ENCODE peak calls at places on chromosomes 7 and 10, in eight cellular contexts. W is lower leg skin, A is cardiac muscle cell, N is COR-L47, T is GM10248, I is SK-MEL-5, E is lower lobe of right lung, Z is A549. S is an unnamed sample.

GRCh38 chr7:150401861-150402631 is 22.9 kb downstream of the ZNF775 start:
- DNase-seq in W (no peak), A (no peak), N (no peak), T (no peak), I (no peak), E (no peak), Z (no peak), S (no peak)

GRCh38 chr10:80260295-80261243 is 28.9 kb downstream of the MAT1A start:
- DNase-seq in W (no peak), A (peak; percentile 49), N (no peak), T (peak; percentile 55), I (peak; percentile 62), E (no peak), Z (peak; percentile 43), S (no peak)

GRCh38 chr10:5564537-5565204 is 39.9 kb downstream of the CALML3 start:
- DNase-seq in W (no peak), A (no peak), N (no peak), T (no peak), I (no peak), E (no peak), Z (no peak), S (no peak)

GRCh38 chr10:126504051-126504760 is 115.9 kb upstream of the ADAM12 start:
- DNase-seq in W (no peak), A (peak; percentile 66), N (no peak), T (peak; percentile 41), I (peak; percentile 70), E (no peak), Z (peak; percentile 66), S (no peak)

GRCh38 chr7:1403844-1404404 is 55.3 kb downstream of the MICALL2 start:
- DNase-seq in W (no peak), A (peak; percentile 50), N (peak; percentile 94), T (no peak), I (peak; percentile 22), E (no peak), Z (no peak), S (no peak)

GRCh38 chr10:132826524-132827422 is 40.8 kb upstream of the NKX6-2 start:
- DNase-seq in W (no peak), A (no peak), N (no peak), T (no peak), I (no peak), E (no peak), Z (no peak), S (no peak)

GRCh38 chr7:139600306-139600705 is 76.8 kb downstream of the CLEC2L start:
- DNase-seq in W (no peak), A (no peak), N (no peak), T (no peak), I (peak; percentile 31), E (no peak), Z (no peak), S (no peak)

GRCh38 chr7:36814311-36814710 is 90.0 kb upstream of the AOAH start:
- DNase-seq in W (no peak), A (no peak), N (no peak), T (no peak), I (no peak), E (no peak), Z (no peak), S (no peak)

GRCh38 chr10:8910314-8910713 is 855.8 kb downstream of the GATA3 start:
- DNase-seq in W (peak; percentile 22), A (no peak), N (no peak), T (no peak), I (no peak), E (no peak), Z (no peak), S (no peak)

GRCh38 chr10:65968871-65969270 is 957.0 kb upstream of the LRRTM3 start:
- DNase-seq in W (no peak), A (no peak), N (no peak), T (no peak), I (no peak), E (no peak), Z (no peak), S (no peak)

GRCh38 chr10:117007080-117007479 is 2.1 kb upstream of the SHTN1 start:
- DNase-seq in W (no peak), A (no peak), N (no peak), T (no peak), I (peak; percentile 14), E (no peak), Z (peak; percentile 58), S (no peak)

GRCh38 chr10:46050956-46051355 is 4.9 kb upstream of the MSMB start:
- DNase-seq in W (no peak), A (no peak), N (no peak), T (no peak), I (no peak), E (no peak), Z (no peak), S (no peak)

GRCh38 chr7:128003787-128004186 is 27.4 kb downstream of the LRRC4 start:
- DNase-seq in W (no peak), A (peak; percentile 48), N (no peak), T (no peak), I (peak; percentile 65), E (no peak), Z (no peak), S (no peak)

GRCh38 chr7:140928491-140929309 is 4.0 kb upstream of the BRAF start:
- DNase-seq in W (no peak), A (no peak), N (no peak), T (no peak), I (no peak), E (no peak), Z (no peak), S (no peak)

GRCh38 chr7:101557978-101558741 is 70.9 kb downstream of the MYL10 start:
- DNase-seq in W (no peak), A (no peak), N (no peak), T (peak; percentile 8), I (no peak), E (no peak), Z (no peak), S (no peak)

GRCh38 chr7:78080811-78081210 is 282.2 kb downstream of the PHTF2 start:
- DNase-seq in W (no peak), A (no peak), N (no peak), T (no peak), I (no peak), E (no peak), Z (no peak), S (no peak)

GRCh38 chr7:30841025-30841735 is 70.0 kb downstream of the MINDY4 start:
- DNase-seq in W (no peak), A (no peak), N (no peak), T (no peak), I (no peak), E (no peak), Z (no peak), S (no peak)

GRCh38 chr7:39504963-39505362 is 61.2 kb upstream of the YAE1 start:
- DNase-seq in W (no peak), A (no peak), N (no peak), T (no peak), I (peak; percentile 21), E (no peak), Z (no peak), S (no peak)

GRCh38 chr7:133121175-133121844 is 39.4 kb upstream of the CHCHD3 start:
- DNase-seq in W (no peak), A (no peak), N (no peak), T (no peak), I (no peak), E (no peak), Z (no peak), S (no peak)

GRCh38 chr7:43148161-43148731 is 35.8 kb downstream of the HECW1 start:
- DNase-seq in W (no peak), A (no peak), N (no peak), T (no peak), I (no peak), E (no peak), Z (no peak), S (no peak)

GRCh38 chr7:36781011-36781738 is 56.9 kb upstream of the AOAH start:
- DNase-seq in W (no peak), A (no peak), N (no peak), T (no peak), I (peak; percentile 7), E (no peak), Z (no peak), S (no peak)

GRCh38 chr7:78970440-78970916 is 483.0 kb downstream of the MAGI2 start:
- DNase-seq in W (no peak), A (no peak), N (no peak), T (no peak), I (no peak), E (no peak), Z (no peak), S (no peak)

GRCh38 chr10:134205-134742 is 981 bp upstream of the ZMYND11 start:
- DNase-seq in W (no peak), A (peak; percentile 43), N (no peak), T (no peak), I (no peak), E (no peak), Z (no peak), S (no peak)

GRCh38 chr7:111893190-111893589 is 313.0 kb downstream of the DOCK4 start:
- DNase-seq in W (no peak), A (no peak), N (no peak), T (no peak), I (no peak), E (no peak), Z (no peak), S (no peak)

GRCh38 chr7:137209151-137209822 is 134.2 kb downstream of the PTN start:
- DNase-seq in W (no peak), A (no peak), N (no peak), T (no peak), I (peak; percentile 21), E (no peak), Z (no peak), S (no peak)

GRCh38 chr10:128280271-128280670 is 154.0 kb upstream of the MKI67 start:
- DNase-seq in W (no peak), A (no peak), N (no peak), T (no peak), I (peak; percentile 1), E (no peak), Z (no peak), S (no peak)

GRCh38 chr10:11110499-11110898 is 92.8 kb downstream of the CELF2 start:
- DNase-seq in W (no peak), A (no peak), N (no peak), T (no peak), I (peak; percentile 87), E (no peak), Z (no peak), S (no peak)

GRCh38 chr7:8365499-8366110 is 67.8 kb upstream of the NXPH1 start:
- DNase-seq in W (no peak), A (peak; percentile 43), N (peak; percentile 45), T (no peak), I (peak; percentile 85), E (no peak), Z (no peak), S (no peak)

S was measured in GM06990.